ENCODE peak calls at places on chromosomes 4 and X, in ten cellular contexts. M is activated T-cell treated with anti-CD3 and anti-CD28 coated beads, Interleukin-2, amount 50 U/mL, for 4 hours; Q is stomach; Z is EH; D is skeletal muscle cell; Y is stimulated activated naive CD8-positive, alpha-beta T cell treated with anti-CD3 and anti-CD28 coated beads, Interleukin-15, Interleukin-2, amounts not matched to agents 100 U/mL and 50 U/mL, for 24 hours; T is GM03348; E is T47D; I is stimulated activated CD4-positive, alpha-beta T cell treated with anti-CD3 and anti-CD28 coated beads, Interleukin-2, amount 100 ng/mL, for 48 hours; R is fibroblast of pulmonary artery. A is an unnamed sample.

GRCh38 chrX:46624090-46624786 is 50.7 kb downstream of the CHST7 start:
- DNase-seq in Y (no peak), T (no peak), I (no peak), R (no peak), D (no peak), Q (no peak), M (no peak), E (no peak), Z (no peak), A (no peak)

GRCh38 chrX:24301060-24301459 is 12.8 kb downstream of the SUPT20HL2 start:
- DNase-seq in Z (no peak), R (peak), Q (no peak), D (no peak), M (no peak), I (no peak), Y (no peak), T (no peak), E (no peak), A (no peak)

GRCh38 chrX:67784712-67785111 is 240.9 kb downstream of the AR start:
- DNase-seq in I (no peak), M (no peak), R (no peak), Z (no peak), Y (no peak), T (no peak), D (no peak), Q (no peak), E (no peak), A (no peak)

GRCh38 chrX:105267167-105267566 is 46.7 kb upstream of the TEX13A start:
- DNase-seq in T (no peak), Q (no peak), I (no peak), D (no peak), E (no peak), Z (no peak), Y (no peak), R (no peak), M (no peak), A (no peak)

GRCh38 chrX:121931567-121931966 is 884.2 kb downstream of the GLUD2 start:
- DNase-seq in Z (no peak), E (no peak), I (no peak), M (no peak), T (no peak), Y (no peak), Q (no peak), R (no peak), D (no peak), A (no peak)

GRCh38 chr4:114200026-114200425 is 220.6 kb upstream of the ARSJ start:
- DNase-seq in I (no peak), R (no peak), T (no peak), Q (peak), D (no peak), M (no peak), Y (no peak), E (no peak), Z (no peak), A (no peak)

GRCh38 chrX:16474511-16474910 is 175.4 kb upstream of the S100G start:
- DNase-seq in Z (no peak), T (no peak), I (no peak), Y (no peak), R (no peak), M (no peak), D (no peak), E (no peak), Q (no peak), A (no peak)

GRCh38 chr4:150047546-150047945 is 30.7 kb upstream of the DCLK2 start:
- DNase-seq in D (no peak), Y (no peak), E (no peak), Z (no peak), T (no peak), Q (no peak), M (no peak), R (no peak), I (no peak), A (no peak)

GRCh38 chr4:8539661-8540060 is 40.5 kb upstream of the GPR78 start:
- DNase-seq in Z (no peak), M (no peak), I (no peak), T (no peak), D (no peak), E (no peak), R (no peak), Q (no peak), Y (no peak), A (peak)

GRCh38 chrX:118975831-118976598 is 1.6 kb downstream of the LONRF3 start:
- DNase-seq in I (peak), M (peak), Q (peak), D (no peak), Z (peak), Y (peak), R (peak), E (peak), T (peak), A (peak)

GRCh38 chr4:8287606-8288280 is 18.2 kb downstream of the HTRA3 start:
- DNase-seq in R (no peak), M (no peak), I (no peak), Z (no peak), E (no peak), D (no peak), Q (no peak), Y (no peak), T (no peak), A (no peak)

GRCh38 chr4:134422776-134423175 is 221.2 kb upstream of the PABPC4L start:
- DNase-seq in E (no peak), Z (no peak), I (no peak), M (no peak), R (no peak), T (no peak), Q (no peak), D (no peak), Y (no peak), A (no peak)

GRCh38 chr4:113744667-113745241 is 16.8 kb downstream of the CAMK2D start:
- DNase-seq in Y (no peak), Z (no peak), Q (no peak), R (no peak), T (no peak), M (no peak), D (no peak), I (no peak), E (no peak), A (no peak)

GRCh38 chrX:150502091-150502490 is 66.3 kb upstream of the MTM1 start:
- DNase-seq in Q (no peak), M (no peak), Z (no peak), I (no peak), D (no peak), Y (no peak), R (no peak), E (no peak), T (no peak), A (no peak)

GRCh38 chr4:121192500-121192899 is 28.4 kb upstream of the TNIP3 start:
- DNase-seq in M (no peak), T (peak), R (peak), I (no peak), Y (no peak), Q (no peak), Z (peak), D (no peak), E (peak), A (no peak)

GRCh38 chr4:21769404-21770147 is 179.0 kb downstream of the KCNIP4 start:
- DNase-seq in Z (peak), R (peak), Q (no peak), T (peak), I (no peak), M (no peak), D (peak), Y (no peak), E (no peak), A (peak)

GRCh38 chrX:9786839-9787635 is 808 bp downstream of the SHROOM2 start:
- DNase-seq in E (peak), I (no peak), D (no peak), T (no peak), Q (no peak), Z (no peak), Y (no peak), R (no peak), M (no peak), A (no peak)

GRCh38 chr4:127604949-127605709 is 27.6 kb upstream of the INTU start:
- DNase-seq in E (peak), Z (peak), T (peak), R (peak), M (no peak), I (no peak), Y (no peak), D (no peak), Q (no peak), A (no peak)

GRCh38 chr4:176538217-176538925 is 218.6 kb downstream of the SPCS3 start:
- DNase-seq in M (no peak), D (peak), Y (no peak), T (peak), I (no peak), Z (peak), R (peak), E (no peak), Q (no peak), A (no peak)

GRCh38 chr4:38730830-38731646 is 51.8 kb downstream of the TLR10 start:
- DNase-seq in T (peak), R (peak), I (peak), E (peak), D (peak), M (peak), Q (peak), Y (peak), Z (peak), A (peak)

GRCh38 chr4:154049457-154050181 is 260.7 kb upstream of the SFRP2 start:
- DNase-seq in E (peak), D (peak), Z (peak), Q (no peak), R (peak), Y (peak), I (no peak), M (no peak), T (peak), A (peak)

GRCh38 chr4:89558147-89558546 is 250.5 kb upstream of the GPRIN3 start:
- DNase-seq in Z (no peak), E (peak), Q (no peak), I (no peak), D (no peak), R (no peak), M (no peak), Y (no peak), T (no peak), A (no peak)

GRCh38 chr4:2794707-2795557 is 2.0 kb downstream of the SH3BP2 start:
- DNase-seq in E (no peak), I (no peak), Q (peak), Z (peak), R (peak), D (peak), T (peak), M (no peak), Y (no peak), A (no peak)

GRCh38 chr4:173218411-173219125 is 50.0 kb downstream of the GALNT7 start:
- DNase-seq in Q (no peak), E (no peak), D (peak), Y (no peak), Z (peak), T (no peak), R (peak), I (no peak), M (no peak), A (no peak)

GRCh38 chrX:37926700-37927099 is 79.3 kb upstream of the DYNLT3 start:
- DNase-seq in E (peak), M (no peak), T (peak), I (no peak), Q (no peak), D (peak), R (peak), Y (no peak), Z (peak), A (no peak)

GRCh38 chrX:69318651-69319305 is 153.5 kb upstream of the PJA1 start:
- DNase-seq in D (no peak), T (peak), Y (no peak), R (no peak), I (no peak), E (no peak), M (no peak), Q (peak), Z (no peak), A (no peak)

GRCh38 chr4:103478210-103478609 is 241.6 kb downstream of the TACR3 start:
- DNase-seq in T (no peak), M (no peak), Z (no peak), R (no peak), I (no peak), Y (no peak), Q (no peak), D (no peak), E (no peak), A (no peak)

GRCh38 chr4:107034982-107035710 is 967 bp downstream of the DKK2 start:
- DNase-seq in T (peak), Q (no peak), M (no peak), R (no peak), Y (peak), Z (peak), D (no peak), I (no peak), E (no peak), A (peak)

GRCh38 chr4:102614801-102615200 is 113.6 kb downstream of the NFKB1 start:
- DNase-seq in R (no peak), D (no peak), Y (no peak), Z (no peak), T (no peak), E (no peak), I (no peak), M (no peak), Q (no peak), A (peak)

A was measured in activated CD8-positive, alpha-beta T cell treated with anti-CD3 and anti-CD28 coated beads for 36 hours.